ENCODE peak calls at places on chromosomes 13 and 19, in ten cellular contexts. W is IMR-90, D is adrenal gland, K is stomach, L is A549, T is endothelial cell of umbilical vein, R is tibial nerve, U is transverse colon, S is uterus, H is esophagus squamous epithelium. X is an unnamed sample.

GRCh38 chr13:26457212-26457611 is 100.3 kb upstream of the WASF3 start:
- DNase-seq in U (no peak), S (no peak), D (peak), K (no peak), W (no peak), R (no peak), T (no peak), H (no peak), L (peak), X (no peak)

GRCh38 chr13:51222510-51223283 is 499 bp downstream of the FAM124A start:
- DNase-seq in S (no peak), U (no peak), T (peak), H (no peak), K (no peak), L (peak), W (no peak), R (no peak), D (no peak), X (no peak)

GRCh38 chr19:6521718-6522646 is 8.8 kb upstream of the TNFSF9 start:
- DNase-seq in D (peak), K (peak), T (no peak), U (peak), L (no peak), S (no peak), H (no peak), W (no peak), R (no peak), X (no peak)

GRCh38 chr19:36215276-36216171 is 618 bp downstream of the ZNF146 start:
- DNase-seq in R (no peak), K (no peak), U (peak), T (peak), D (peak), S (no peak), L (peak), H (no peak), W (peak), X (no peak)

GRCh38 chr13:60143775-60144174 is 20.0 kb downstream of the DIAPH3 start:
- DNase-seq in H (no peak), D (no peak), T (peak), L (no peak), U (no peak), R (no peak), K (no peak), S (no peak), W (no peak), X (no peak)

GRCh38 chr13:34020388-34020787 is 202.4 kb downstream of the RFC3 start:
- DNase-seq in T (no peak), K (no peak), W (no peak), L (no peak), U (no peak), S (no peak), D (no peak), H (no peak), R (no peak), X (no peak)

GRCh38 chr19:58473775-58474174 is 2.4 kb upstream of the ZNF446 start:
- DNase-seq in T (no peak), S (no peak), D (no peak), K (no peak), L (no peak), R (no peak), U (no peak), W (no peak), H (no peak), X (no peak)

GRCh38 chr19:31946491-31946890 is 398.9 kb upstream of the ZNF507 start:
- DNase-seq in K (no peak), L (no peak), U (no peak), D (peak), S (no peak), H (no peak), T (no peak), R (peak), W (no peak), X (peak)

GRCh38 chr13:19881641-19882040 is 18.2 kb upstream of the ZMYM5 start:
- DNase-seq in U (no peak), D (no peak), K (no peak), T (no peak), S (no peak), L (no peak), R (no peak), H (no peak), W (no peak), X (no peak)

GRCh38 chr19:45854167-45854778 is 8.7 kb downstream of the SYMPK start:
- DNase-seq in H (no peak), S (no peak), L (no peak), D (no peak), T (no peak), U (no peak), R (no peak), W (no peak), K (no peak), X (no peak)

GRCh38 chr19:1807695-1808394 is 4.2 kb downstream of the ATP8B3 start:
- DNase-seq in K (no peak), D (no peak), S (no peak), T (no peak), R (no peak), W (no peak), L (no peak), H (no peak), U (no peak), X (no peak)

GRCh38 chr13:77002590-77003190 is 10.8 kb downstream of the CLN5 start:
- DNase-seq in T (peak), H (no peak), S (no peak), L (peak), D (no peak), W (peak), K (no peak), R (no peak), U (no peak), X (no peak)

GRCh38 chr19:11505032-11505503 is 571 bp downstream of the ZNF653 start:
- DNase-seq in W (peak), L (peak), K (peak), R (peak), U (peak), D (peak), H (peak), S (peak), T (peak), X (peak)

GRCh38 chr13:41588899-41589298 is 131.5 kb downstream of the RGCC start:
- DNase-seq in W (peak), U (no peak), D (no peak), K (no peak), R (no peak), S (no peak), L (peak), T (peak), H (no peak), X (no peak)

GRCh38 chr13:50244913-50245574 is 229.8 kb downstream of the KCNRG start:
- DNase-seq in S (no peak), W (peak), K (peak), U (no peak), L (peak), T (peak), D (peak), H (no peak), R (no peak), X (no peak)

GRCh38 chr13:113420833-113421600 is 32.3 kb downstream of the ADPRHL1 start:
- DNase-seq in H (no peak), D (no peak), W (no peak), T (no peak), S (no peak), L (no peak), R (no peak), U (no peak), K (no peak), X (peak)

GRCh38 chr13:71477735-71478134 is 389.3 kb downstream of the DACH1 start:
- DNase-seq in K (no peak), L (no peak), S (no peak), R (no peak), D (no peak), T (no peak), H (no peak), U (no peak), W (no peak), X (no peak)

GRCh38 chr13:27978301-27978968 is 9.3 kb upstream of the CDX2 start:
- DNase-seq in R (no peak), K (no peak), U (peak), W (no peak), T (no peak), S (no peak), D (no peak), L (no peak), H (no peak), X (no peak)

GRCh38 chr19:3721131-3721899 is 13.1 kb downstream of the TJP3 start:
- DNase-seq in K (peak), H (no peak), D (peak), T (peak), U (peak), L (peak), W (peak), R (no peak), S (peak), X (peak)

GRCh38 chr19:10861118-10861651 is 10.2 kb upstream of the CARM1 start:
- DNase-seq in S (no peak), D (peak), H (no peak), R (no peak), W (no peak), T (peak), U (peak), L (peak), K (peak), X (no peak)

GRCh38 chr13:55652657-55653056 is 1488.1 kb upstream of the PRR20A start:
- DNase-seq in K (no peak), D (no peak), S (no peak), T (no peak), U (no peak), R (no peak), W (no peak), H (no peak), L (no peak), X (no peak)

GRCh38 chr19:3760871-3761361 is 576 bp downstream of the APBA3 start:
- DNase-seq in T (no peak), D (peak), L (no peak), H (no peak), R (no peak), U (no peak), K (no peak), S (no peak), W (peak), X (no peak)

GRCh38 chr13:96036515-96036914 is 16.7 kb downstream of the UGGT2 start:
- DNase-seq in U (no peak), K (no peak), H (no peak), R (no peak), L (no peak), S (no peak), T (no peak), D (no peak), W (no peak), X (no peak)

GRCh38 chr19:1492474-1493006 is 1.6 kb downstream of the REEP6 start:
- DNase-seq in U (no peak), H (no peak), K (no peak), W (no peak), L (no peak), R (no peak), S (no peak), T (no peak), D (peak), X (no peak)

GRCh38 chr13:97028441-97029299 is 34.4 kb upstream of the OXGR1 start:
- DNase-seq in W (peak), D (peak), L (peak), U (peak), T (peak), H (no peak), S (peak), R (peak), K (peak), X (peak)

DNA sequence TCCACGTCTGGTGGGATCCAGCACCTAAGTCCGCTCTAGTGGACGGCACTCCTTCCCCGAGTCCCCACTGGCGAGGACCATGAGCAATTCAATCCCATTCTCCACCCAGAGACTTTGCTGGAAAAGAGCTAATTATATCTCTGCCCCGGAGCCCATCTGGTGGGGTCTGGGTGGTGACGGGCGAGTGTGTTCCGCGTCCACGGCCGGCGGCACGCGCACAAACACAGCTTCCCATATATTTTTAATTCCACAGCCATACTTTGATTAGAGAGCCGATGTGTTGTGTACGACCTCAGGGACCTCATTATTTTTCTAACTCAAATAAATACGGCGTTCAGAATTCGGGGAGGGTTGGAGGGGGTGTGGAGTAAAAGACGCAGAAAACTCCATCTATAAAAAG is 64.1 kb upstream of the ADGRE5 start:
- DNase-seq in R (no peak), U (no peak), L (no peak), S (no peak), W (no peak), H (no peak), K (no peak), T (no peak), D (no peak), X (no peak)
- TF ChIP-seq POLR2A in R (no peak), U (no peak), L (no peak), S (no peak), W (no peak), H (no peak), K (no peak), T (no peak), D (no peak), X (no peak)

DNA sequence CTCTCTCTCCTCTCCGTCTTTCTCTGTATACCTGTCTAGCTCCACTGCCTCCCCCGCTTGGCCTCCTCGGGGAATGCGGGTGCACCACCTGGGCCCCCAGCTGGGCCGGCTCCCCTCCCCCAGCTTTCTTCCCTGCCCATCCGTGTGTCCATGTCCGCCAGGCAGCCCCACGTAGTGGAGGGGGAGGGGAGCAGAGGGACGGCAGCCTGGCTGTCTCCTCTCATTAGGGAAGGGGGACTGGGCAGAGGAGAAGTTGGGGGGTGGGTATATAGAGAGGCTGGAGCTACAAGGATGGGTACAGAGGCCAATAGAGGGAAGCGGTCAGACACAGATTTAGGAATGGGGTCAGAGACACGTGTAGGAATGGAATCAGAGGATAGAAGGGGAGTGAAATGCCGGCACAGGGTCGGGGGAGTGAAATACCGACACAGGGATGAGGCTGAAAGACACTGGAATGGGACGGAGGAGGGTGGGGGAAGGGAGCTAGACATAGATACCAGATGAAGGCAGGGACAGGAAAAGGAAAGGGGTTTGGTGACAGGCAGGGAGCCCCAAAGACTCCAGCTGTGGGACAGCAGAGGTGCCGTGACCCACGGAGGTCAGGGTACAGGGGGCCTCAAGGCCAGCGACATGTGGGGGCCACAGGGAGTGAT is 2.8 kb downstream of the NECTIN2 start:
- DNase-seq in S (peak), K (no peak), H (no peak), T (peak), L (no peak), U (no peak), D (peak), W (no peak), R (no peak), X (peak)
- H3K4me3 ChIP-seq in S (peak), K (peak), H (peak), T (peak), L (no peak), U (no peak), D (peak), W (peak), R (peak), X (peak)

GRCh38 chr19:16495982-16496612 is at the start of the genes C19orf44 and CALR3:
- DNase-seq in T (peak), S (peak), K (peak), W (peak), L (peak), H (peak), R (peak), D (peak), U (peak), X (peak)
- TF ChIP-seq POLR2A in T (peak), S (no peak), K (no peak), W (no peak), L (peak), H (no peak), R (peak), D (no peak), U (peak), X (peak)

DNA sequence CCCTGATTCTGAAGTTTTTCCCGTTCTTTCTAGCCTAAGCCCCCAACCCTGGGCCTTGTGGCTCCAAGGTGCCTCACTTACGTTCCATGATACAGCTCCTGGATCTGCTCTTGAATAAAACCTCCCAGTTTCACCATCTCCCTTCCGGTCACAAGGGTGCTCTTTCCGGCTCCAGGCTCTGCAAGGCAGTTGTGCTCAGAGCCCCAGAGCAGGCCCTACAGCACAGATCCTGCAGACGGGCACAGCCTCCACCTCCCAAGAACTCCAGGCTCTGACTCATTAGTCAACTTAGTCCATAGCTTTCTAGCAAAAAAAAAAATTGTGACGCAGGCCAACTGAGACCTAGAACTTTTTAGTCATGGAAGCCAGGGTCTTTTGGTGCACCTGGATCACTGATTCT is 33.9 kb upstream of the SLC7A10 start:
- DNase-seq in R (no peak), K (no peak), T (no peak), W (no peak), U (no peak), H (no peak), D (peak), S (no peak), L (no peak), X (no peak)
- H3K4me3 ChIP-seq in R (no peak), K (no peak), T (no peak), W (no peak), U (no peak), H (no peak), D (no peak), S (no peak), L (no peak), X (no peak)

GRCh38 chr19:51394045-51394836 is 3.9 kb upstream of the C19orf84 start:
- DNase-seq in D (peak), R (peak), H (peak), S (peak), K (peak), T (peak), L (peak), U (peak), W (peak), X (peak)
- TF ChIP-seq POLR2A in D (peak), R (no peak), H (no peak), S (no peak), K (no peak), T (peak), L (peak), U (no peak), W (peak), X (no peak)

X was measured in heart left ventricle.